ENCODE peak calls at places on chromosomes 5 and 9, in eight cellular contexts. N is esophagus squamous epithelium; V is CD8-positive, alpha-beta T cell; F is RWPE2; A is bronchial epithelial cell; O is WTC11; Z is H9; G is keratinocyte. H is an unnamed sample.

GRCh38 chr5:6686916-6687409 is 26.3 kb upstream of the TENT4A start:
- DNase-seq in F (no peak), Z (peak), V (no peak), G (no peak), O (peak), N (no peak), A (peak), H (no peak)

GRCh38 chr9:78666818-78667429 is 370.0 kb downstream of the PSAT1 start:
- DNase-seq in F (no peak), N (no peak), Z (no peak), V (no peak), A (peak), O (no peak), G (peak), H (no peak)

GRCh38 chr9:96256800-96257199 is 45.2 kb downstream of the HSD17B3 start:
- DNase-seq in N (no peak), F (no peak), A (peak), V (no peak), Z (peak), G (no peak), O (peak), H (no peak)

GRCh38 chr9:36902063-36902735 is 131.9 kb downstream of the PAX5 start:
- DNase-seq in V (no peak), A (no peak), G (no peak), N (no peak), Z (no peak), O (no peak), F (no peak), H (no peak)

GRCh38 chr5:176391999-176392398 is 3.4 kb downstream of the HIGD2A start:
- DNase-seq in O (no peak), Z (no peak), F (no peak), V (no peak), A (no peak), N (no peak), G (no peak), H (no peak)

GRCh38 chr9:93132287-93132927 is 1.6 kb downstream of the NINJ1 start:
- DNase-seq in O (no peak), V (no peak), F (peak), Z (no peak), A (no peak), N (no peak), G (no peak), H (peak)

GRCh38 chr9:95261890-95262289 is 55.6 kb downstream of the FANCC start:
- DNase-seq in O (no peak), V (no peak), A (peak), G (no peak), F (no peak), Z (no peak), N (no peak), H (no peak)

GRCh38 chr9:100440071-100440470 is 13.1 kb downstream of the MSANTD3 start:
- DNase-seq in Z (no peak), N (no peak), V (no peak), O (no peak), A (peak), F (no peak), G (no peak), H (no peak)

GRCh38 chr9:136048560-136049411 is 46.3 kb downstream of the NACC2 start:
- DNase-seq in V (no peak), F (no peak), O (no peak), Z (no peak), A (no peak), N (no peak), G (no peak), H (peak)

GRCh38 chr9:74935008-74935407 is 17.7 kb downstream of the C9orf40 start:
- DNase-seq in V (no peak), F (no peak), G (no peak), Z (no peak), N (no peak), A (no peak), O (no peak), H (no peak)

GRCh38 chr5:175542232-175542965 is 64.0 kb downstream of the SFXN1 start:
- DNase-seq in O (no peak), V (no peak), G (no peak), N (no peak), F (no peak), A (no peak), Z (no peak), H (no peak)

GRCh38 chr5:105817906-105818305 is 1852.8 kb downstream of the EFNA5 start:
- DNase-seq in F (no peak), V (no peak), Z (no peak), G (no peak), N (no peak), A (no peak), O (no peak), H (no peak)

GRCh38 chr5:16140417-16140816 is 39.2 kb downstream of the MARCHF11 start:
- DNase-seq in Z (no peak), G (no peak), N (no peak), O (no peak), V (no peak), F (no peak), A (no peak), H (no peak)

GRCh38 chr9:74742792-74743389 is 144.8 kb downstream of the TRPM6 start:
- DNase-seq in G (no peak), V (no peak), O (peak), A (peak), N (no peak), F (no peak), Z (peak), H (no peak)

GRCh38 chr5:179382486-179382885 is 37.2 kb upstream of the ADAMTS2 start:
- DNase-seq in F (no peak), O (no peak), V (no peak), A (no peak), Z (peak), G (no peak), N (no peak), H (peak)

GRCh38 chr5:39584921-39585320 is 160.1 kb upstream of the DAB2 start:
- DNase-seq in V (no peak), O (no peak), Z (no peak), A (no peak), F (no peak), N (no peak), G (no peak), H (no peak)

GRCh38 chr5:132114150-132115121 is 40.8 kb downstream of the CSF2 start:
- DNase-seq in F (no peak), A (no peak), O (no peak), G (no peak), N (no peak), Z (no peak), V (no peak), H (no peak)

DNA sequence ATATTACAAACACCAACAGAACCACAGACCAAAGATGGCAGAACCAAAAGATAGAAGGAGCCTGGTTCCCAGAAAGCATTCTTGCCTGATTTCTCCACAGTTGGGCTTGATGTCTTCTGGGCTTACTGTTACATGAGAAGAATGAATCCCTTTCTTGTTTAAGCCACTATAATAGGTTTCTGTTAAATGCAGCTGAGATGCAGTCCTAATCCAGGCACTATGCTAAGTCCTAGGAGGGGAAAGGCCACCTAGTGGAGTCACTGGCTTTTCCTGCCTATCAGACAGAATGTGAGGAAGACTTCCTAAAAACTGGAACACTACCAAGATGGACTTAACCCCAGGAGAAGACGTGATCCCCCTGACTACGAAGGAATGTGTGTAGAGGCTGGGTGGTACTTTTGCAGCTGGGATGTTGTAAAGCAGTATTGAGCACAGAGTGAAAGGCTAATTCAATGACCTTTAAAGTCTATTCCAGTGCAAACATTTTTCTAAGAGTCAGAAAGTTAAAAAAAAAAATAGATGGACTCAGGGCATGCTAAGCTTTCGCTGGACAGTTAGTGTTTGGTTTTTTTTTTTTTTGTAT is 34.3 kb upstream of the FSD1L start:
- DNase-seq in O (no peak), G (no peak), A (peak), Z (peak), F (no peak), V (no peak), N (no peak), H (no peak)
- TF ChIP-seq CTCF in O (no peak), G (peak), A (peak), Z (peak), F (peak), V (no peak), N (no peak), H (peak)

GRCh38 chr5:61640631-61641030 is 308.6 kb downstream of the ZSWIM6 start:
- DNase-seq in V (no peak), F (no peak), A (peak), Z (no peak), O (no peak), G (no peak), N (no peak), H (no peak)

GRCh38 chr5:61638476-61638875 is 306.4 kb downstream of the ZSWIM6 start:
- DNase-seq in V (no peak), G (no peak), N (no peak), O (no peak), Z (no peak), A (no peak), F (no peak), H (no peak)

GRCh38 chr5:61637566-61637965 is 305.5 kb downstream of the ZSWIM6 start:
- DNase-seq in N (no peak), Z (peak), A (no peak), O (no peak), V (no peak), G (no peak), F (no peak), H (no peak)

GRCh38 chr5:61641748-61642565 is 309.9 kb downstream of the ZSWIM6 start:
- DNase-seq in G (no peak), V (no peak), O (no peak), N (no peak), F (no peak), A (no peak), Z (no peak), H (no peak)
- TF ChIP-seq CTCF in G (peak), V (no peak), O (no peak), N (no peak), F (no peak), A (peak), Z (no peak), H (peak)

DNA sequence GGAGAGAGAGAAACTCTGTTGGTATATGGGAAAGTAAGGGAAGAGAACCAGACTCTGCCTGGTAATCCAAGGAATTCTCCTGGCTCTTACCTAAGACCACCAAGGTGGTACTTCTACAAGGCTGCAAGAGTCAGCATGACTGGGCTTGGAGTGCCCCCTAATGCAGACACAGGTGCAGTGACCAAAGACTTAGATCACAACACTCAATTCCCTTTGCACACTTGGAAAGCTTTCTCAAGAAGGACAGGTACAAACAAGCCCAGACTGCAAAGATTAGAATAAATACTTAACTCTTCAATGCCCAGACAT is 25.2 kb downstream of the UGT3A2 start:
- DNase-seq in A (no peak), V (no peak), G (no peak), O (peak), Z (peak), F (no peak), N (no peak), H (no peak)
- TF ChIP-seq CTCF in A (no peak), V (no peak), G (peak), O (no peak), Z (peak), F (no peak), N (no peak), H (no peak)

GRCh38 chr5:106849266-106849665 is 821.5 kb downstream of the EFNA5 start:
- DNase-seq in F (no peak), Z (no peak), G (no peak), A (no peak), N (no peak), O (no peak), V (no peak), H (no peak)

DNA sequence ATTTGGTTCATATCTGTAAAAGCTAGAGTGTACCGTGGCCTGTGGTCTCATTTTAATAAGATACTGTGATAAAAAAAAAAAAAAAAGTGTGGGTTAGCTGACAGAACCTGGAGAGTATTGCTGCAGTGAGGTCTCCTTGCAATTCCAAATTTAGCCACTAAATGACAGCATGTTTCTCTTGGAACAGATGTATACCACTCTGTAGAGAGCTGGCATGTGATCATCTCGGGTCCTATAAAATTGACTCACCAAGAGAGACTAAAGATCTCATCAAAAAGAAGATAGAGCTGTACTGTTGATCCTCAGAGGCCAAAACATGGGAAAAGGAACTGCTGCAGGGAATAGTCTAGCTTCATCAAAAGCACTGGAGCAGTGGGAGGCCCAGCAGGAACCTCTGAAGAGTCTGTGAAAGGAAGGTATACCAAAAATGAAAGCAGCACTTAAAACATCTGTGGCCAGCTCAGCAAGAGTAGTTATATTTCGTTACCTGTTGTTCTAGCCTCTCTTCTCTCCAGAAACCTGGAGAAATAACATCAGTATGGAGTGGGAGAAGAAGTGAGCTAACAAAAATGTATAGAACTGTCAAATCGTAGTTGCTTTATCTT is 826.8 kb downstream of the EFNA5 start:
- DNase-seq in O (no peak), N (no peak), G (no peak), A (peak), F (no peak), V (no peak), Z (no peak), H (no peak)
- TF ChIP-seq CTCF in O (peak), N (peak), G (peak), A (peak), F (peak), V (no peak), Z (peak), H (peak)

GRCh38 chr5:53032188-53032587 is 43.0 kb downstream of the ITGA2 start:
- DNase-seq in O (no peak), N (no peak), A (no peak), V (no peak), G (no peak), Z (no peak), F (no peak), H (no peak)

GRCh38 chr5:53037141-53037859 is 48.1 kb downstream of the ITGA2 start:
- DNase-seq in G (peak), A (peak), Z (no peak), F (no peak), V (no peak), N (no peak), O (no peak), H (no peak)

GRCh38 chr5:53034832-53035231 is 45.7 kb downstream of the ITGA2 start:
- DNase-seq in Z (no peak), A (no peak), G (no peak), N (no peak), O (no peak), V (no peak), F (no peak), H (no peak)

GRCh38 chr5:53038196-53038847 is 49.2 kb downstream of the ITGA2 start:
- DNase-seq in N (no peak), F (peak), V (no peak), O (no peak), A (peak), Z (no peak), G (peak), H (no peak)

GRCh38 chr5:53035868-53036381 is 46.8 kb downstream of the ITGA2 start:
- DNase-seq in V (no peak), O (no peak), Z (no peak), N (no peak), G (peak), F (no peak), A (peak), H (no peak)
- TF ChIP-seq CTCF in V (peak), O (no peak), Z (peak), N (no peak), G (peak), F (peak), A (no peak), H (peak)